ENCODE peak calls at places on chromosomes 4 and X, in eight cellular contexts. F, E, J, L, I, X, N and Z are unnamed samples.

GRCh38 chr4:154916068-154916467 is 135.0 kb downstream of the RBM46 start:
- DNase-seq in I (no peak), L (no peak), N (no peak), J (no peak), X (no peak), E (no peak), F (no peak), Z (no peak)

GRCh38 chrX:123731987-123732678 is 719 bp downstream of the THOC2 start:
- DNase-seq in N (peak), F (peak), I (no peak), J (no peak), E (peak), L (peak), X (no peak), Z (no peak)

GRCh38 chr4:65089666-65090065 is 580.6 kb downstream of the EPHA5 start:
- DNase-seq in F (no peak), I (no peak), X (no peak), N (peak), J (peak), E (no peak), L (no peak), Z (no peak)

GRCh38 chr4:124530464-124531077 is 182.0 kb downstream of the ANKRD50 start:
- DNase-seq in E (peak), J (no peak), I (no peak), X (no peak), F (no peak), N (no peak), L (no peak), Z (no peak)

GRCh38 chrX:154751121-154751668 is 318 bp upstream of the GAB3 start:
- DNase-seq in X (no peak), I (no peak), E (no peak), N (no peak), L (no peak), F (no peak), J (no peak), Z (peak)

GRCh38 chrX:29518100-29518499 is 697.3 kb upstream of the MAGEB2 start:
- DNase-seq in I (no peak), F (no peak), X (no peak), L (no peak), E (no peak), N (no peak), J (no peak), Z (no peak)

GRCh38 chr4:8646296-8647093 is 53.9 kb downstream of the CPZ start:
- DNase-seq in E (no peak), J (no peak), N (peak), L (no peak), I (no peak), F (peak), X (no peak), Z (no peak)

GRCh38 chrX:71637848-71638247 is 19.5 kb upstream of the CXCR3 start:
- DNase-seq in E (peak), L (no peak), I (no peak), N (no peak), X (no peak), F (no peak), J (peak), Z (no peak)

GRCh38 chr4:6242271-6243029 is 27.2 kb upstream of the WFS1 start:
- DNase-seq in L (no peak), N (no peak), E (no peak), J (no peak), I (no peak), F (no peak), X (no peak), Z (no peak)

GRCh38 chr4:71833175-71833900 is 49.5 kb upstream of the GC start:
- DNase-seq in F (no peak), I (no peak), E (no peak), L (no peak), J (no peak), N (no peak), X (no peak), Z (no peak)

GRCh38 chr4:105215609-105216313 is 69.1 kb downstream of the TET2 start:
- DNase-seq in I (no peak), J (peak), E (peak), N (no peak), X (no peak), F (no peak), L (no peak), Z (no peak)

GRCh38 chr4:119233750-119234149 is 21.2 kb downstream of the USP53 start:
- DNase-seq in F (no peak), E (no peak), N (no peak), X (no peak), I (no peak), L (peak), J (no peak), Z (no peak)

GRCh38 chrX:65196758-65197371 is 220.6 kb upstream of the ZC4H2 start:
- DNase-seq in E (no peak), L (no peak), I (peak), J (no peak), X (no peak), N (peak), F (no peak), Z (peak)

GRCh38 chr4:140126261-140126660 is 27.7 kb downstream of the MAML3 start:
- DNase-seq in N (no peak), J (no peak), F (no peak), E (no peak), L (no peak), X (no peak), I (no peak), Z (no peak)

GRCh38 chr4:7394184-7394575 is 40.5 kb downstream of the PSAPL1 start:
- DNase-seq in X (no peak), E (no peak), F (no peak), N (no peak), I (no peak), J (no peak), L (no peak), Z (no peak)

GRCh38 chrX:39158801-39159657 is 357.8 kb downstream of the MID1IP1 start:
- DNase-seq in N (no peak), L (peak), E (peak), J (peak), X (no peak), F (no peak), I (no peak), Z (no peak)

GRCh38 chr4:29336851-29337250 is 1383.3 kb upstream of the PCDH7 start:
- DNase-seq in N (no peak), J (no peak), L (no peak), I (no peak), E (no peak), F (no peak), X (no peak), Z (no peak)

GRCh38 chr4:137533855-137534254 is 1.6 kb upstream of the PCDH18 start:
- DNase-seq in E (no peak), J (no peak), N (peak), L (no peak), I (no peak), X (no peak), F (no peak), Z (no peak)
- H3K27ac ChIP-seq in E (peak), J (no peak), N (peak), L (peak), I (no peak), X (peak), F (no peak), Z (peak)

GRCh38 chr4:188780028-188780427 is 640.8 kb downstream of the TRIML1 start:
- DNase-seq in L (no peak), E (no peak), N (no peak), J (no peak), F (no peak), I (no peak), X (no peak), Z (no peak)
- H3K27ac ChIP-seq in L (no peak), E (no peak), N (no peak), J (no peak), F (no peak), I (no peak), X (no peak), Z (no peak)

DNA sequence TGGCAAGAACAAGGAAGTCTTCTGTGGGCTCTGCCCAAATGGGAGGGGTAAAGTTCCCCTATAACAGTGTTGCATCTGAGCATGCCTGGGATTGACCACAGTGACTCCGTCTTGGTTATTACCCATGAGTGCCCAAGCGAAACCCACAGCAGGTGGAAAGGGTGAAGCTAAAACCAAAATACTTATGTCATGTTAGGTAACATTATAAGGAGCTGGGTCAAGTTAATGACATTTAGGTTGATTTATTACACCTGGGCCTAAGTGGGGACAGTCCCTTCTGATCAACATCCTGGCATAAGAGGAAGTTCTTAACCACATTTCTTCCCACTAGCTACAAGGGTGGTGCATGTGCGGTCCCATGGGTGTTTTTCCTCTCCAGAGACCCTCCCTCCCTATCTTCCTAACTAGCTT is 1.3 kb upstream of the ZNF732 start:
- DNase-seq in X (no peak), E (no peak), L (no peak), J (no peak), I (no peak), N (no peak), F (no peak), Z (no peak)
- H3K27ac ChIP-seq in X (no peak), E (no peak), L (no peak), J (no peak), I (no peak), N (no peak), F (no peak), Z (no peak)

DNA sequence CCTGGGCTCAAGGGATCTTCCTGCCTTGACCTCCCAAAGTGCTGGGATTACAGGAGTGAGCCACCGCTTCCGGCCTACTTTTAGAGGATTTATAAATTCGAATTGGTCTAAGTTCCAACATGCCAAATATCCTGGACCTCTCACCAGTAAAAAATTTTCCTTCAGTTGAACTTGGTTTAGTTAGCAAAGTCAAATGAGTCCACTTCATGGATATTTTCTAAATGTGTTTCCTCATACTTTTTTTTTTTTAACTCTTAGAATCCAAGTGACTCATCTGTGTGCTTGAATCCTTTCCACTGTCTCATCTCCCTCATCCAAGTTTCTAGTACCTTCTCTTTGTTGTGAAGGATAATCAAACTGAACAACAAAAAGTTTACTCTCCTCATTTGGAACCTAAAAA is 49.7 kb downstream of the RBM47 start:
- DNase-seq in L (no peak), N (no peak), J (no peak), E (peak), F (no peak), X (no peak), I (no peak), Z (no peak)
- H3K27ac ChIP-seq in L (no peak), N (no peak), J (no peak), E (no peak), F (no peak), X (no peak), I (no peak), Z (no peak)